ENCODE peak calls at places on chromosome 7, in ten cellular contexts. L is CD8-positive, alpha-beta memory T cell; E is GM23248; G is adrenal gland; B is IMR-90; C is naive thymus-derived CD4-positive, alpha-beta T cell; I is cardiac muscle cell; Q is prostate gland; O is esophagus muscularis mucosa; S is body of pancreas. X is an unnamed sample.

GRCh38 chr7:24896031-24896433 is 83.9 kb downstream of the OSBPL3 start:
- DNase-seq in B (no peak), G (no peak), L (no peak), I (no peak), O (no peak), Q (no peak), E (no peak), C (no peak), S (no peak), X (no peak)

GRCh38 chr7:142323706-142324105 is 65.8 kb upstream of the PRSS58 start:
- DNase-seq in B (no peak), E (peak; percentile 36), L (peak; percentile 54), O (no peak), S (peak; percentile 73), I (peak; percentile 8), C (no peak), G (peak; percentile 26), Q (no peak), X (no peak)

GRCh38 chr7:157522954-157523353 is 186.2 kb downstream of the DNAJB6 start:
- DNase-seq in E (no peak), S (no peak), G (peak; percentile 11), Q (no peak), L (no peak), B (no peak), C (no peak), O (no peak), I (no peak), X (no peak)

GRCh38 chr7:129773328-129773731 is 161.8 kb downstream of the NRF1 start:
- DNase-seq in L (no peak), B (no peak), E (no peak), C (no peak), G (no peak), I (no peak), O (no peak), Q (no peak), S (no peak), X (no peak)

GRCh38 chr7:14156436-14156835 is 167.0 kb upstream of the ETV1 start:
- DNase-seq in S (no peak), O (no peak), C (no peak), I (no peak), E (no peak), B (no peak), Q (no peak), G (no peak), L (no peak), X (no peak)

GRCh38 chr7:100132697-100133137 is 6.0 kb downstream of the MBLAC1 start:
- DNase-seq in G (peak; percentile 70), Q (peak; percentile 44), S (peak; percentile 72), L (peak; percentile 73), C (no peak), I (peak; percentile 78), O (no peak), B (peak; percentile 66), E (peak; percentile 74), X (no peak)

GRCh38 chr7:38411404-38411803 is 138.0 kb upstream of the TARP start:
- DNase-seq in Q (no peak), L (no peak), O (no peak), I (peak; percentile 13), E (peak; percentile 44), G (no peak), S (no peak), C (no peak), B (peak; percentile 13), X (no peak)

GRCh38 chr7:129338450-129338849 is 95.8 kb upstream of the STRIP2 start:
- DNase-seq in G (no peak), L (no peak), C (no peak), I (no peak), B (no peak), Q (no peak), O (no peak), S (no peak), E (no peak), X (no peak)

GRCh38 chr7:81604808-81605174 is 165.1 kb downstream of the HGF start:
- DNase-seq in O (no peak), E (no peak), S (no peak), I (no peak), B (no peak), Q (no peak), L (no peak), C (no peak), G (no peak), X (no peak)
- H3K27ac ChIP-seq in O (no peak overlapping the region), E (no peak overlapping the region), S (no peak overlapping the region), I (no peak overlapping the region), B (peak overlapping the region; percentile 3), Q (no peak overlapping the region), L (no peak overlapping the region), C (no peak overlapping the region), G (no peak overlapping the region), X (no peak overlapping the region)

GRCh38 chr7:42065942-42066341 is 171.1 kb downstream of the GLI3 start:
- DNase-seq in E (no peak), O (no peak), S (no peak), B (peak; percentile 34), I (no peak), L (no peak), C (no peak), Q (no peak), G (no peak), X (no peak)

GRCh38 chr7:42071372-42072261 is 165.4 kb downstream of the GLI3 start:
- DNase-seq in E (peak; percentile 88), L (no peak), G (no peak), C (no peak), S (no peak), Q (no peak), I (peak; percentile 58), B (peak; percentile 31), O (no peak), X (no peak)

GRCh38 chr7:42070068-42070467 is 166.9 kb downstream of the GLI3 start:
- DNase-seq in L (no peak), B (peak; percentile 37), Q (no peak), O (no peak), I (peak; percentile 64), E (peak; percentile 74), S (no peak), C (no peak), G (no peak), X (no peak)

GRCh38 chr7:42068554-42069280 is 168.3 kb downstream of the GLI3 start:
- DNase-seq in E (no peak), I (no peak), Q (no peak), C (no peak), S (no peak), B (no peak), L (no peak), O (no peak), G (no peak), X (no peak)

GRCh38 chr7:42069625-42070024 is 167.4 kb downstream of the GLI3 start:
- DNase-seq in E (no peak), B (no peak), Q (no peak), L (no peak), O (no peak), C (no peak), S (no peak), I (peak; percentile 14), G (no peak), X (no peak)
- H3K9me3 ChIP-seq in E (no peaks in the 10 kb centered on the region), B (no peaks in the 10 kb centered on the region), Q (no peaks in the 10 kb centered on the region), L (no peaks in the 10 kb centered on the region), O (no peaks in the 10 kb centered on the region), C (no peaks in the 10 kb centered on the region), S (no peaks in the 10 kb centered on the region), I (no peaks in the 10 kb centered on the region), G (no peaks in the 10 kb centered on the region), X (no peaks in the 10 kb centered on the region)

GRCh38 chr7:93016681-93017349 is 101.0 kb downstream of the SAMD9 start:
- DNase-seq in C (no peak), I (no peak), B (peak; percentile 45), O (no peak), L (no peak), E (no peak), G (no peak), S (no peak), Q (no peak), X (no peak)

GRCh38 chr7:93016085-93016471 is 101.7 kb downstream of the SAMD9 start:
- DNase-seq in S (no peak), Q (peak; percentile 11), L (no peak), C (no peak), I (peak; percentile 32), B (peak; percentile 45), E (peak; percentile 33), O (no peak), G (no peak), X (no peak)

GRCh38 chr7:93013471-93014061 is 104.2 kb downstream of the SAMD9 start:
- DNase-seq in C (no peak), B (peak; percentile 66), E (no peak), S (no peak), L (no peak), G (no peak), Q (no peak), O (no peak), I (no peak), X (no peak)

GRCh38 chr7:93014410-93014809 is 103.4 kb downstream of the SAMD9 start:
- DNase-seq in E (no peak), G (no peak), S (peak; percentile 9), I (peak; percentile 6), Q (peak; percentile 64), B (no peak), C (no peak), L (no peak), O (no peak), X (no peak)

DNA sequence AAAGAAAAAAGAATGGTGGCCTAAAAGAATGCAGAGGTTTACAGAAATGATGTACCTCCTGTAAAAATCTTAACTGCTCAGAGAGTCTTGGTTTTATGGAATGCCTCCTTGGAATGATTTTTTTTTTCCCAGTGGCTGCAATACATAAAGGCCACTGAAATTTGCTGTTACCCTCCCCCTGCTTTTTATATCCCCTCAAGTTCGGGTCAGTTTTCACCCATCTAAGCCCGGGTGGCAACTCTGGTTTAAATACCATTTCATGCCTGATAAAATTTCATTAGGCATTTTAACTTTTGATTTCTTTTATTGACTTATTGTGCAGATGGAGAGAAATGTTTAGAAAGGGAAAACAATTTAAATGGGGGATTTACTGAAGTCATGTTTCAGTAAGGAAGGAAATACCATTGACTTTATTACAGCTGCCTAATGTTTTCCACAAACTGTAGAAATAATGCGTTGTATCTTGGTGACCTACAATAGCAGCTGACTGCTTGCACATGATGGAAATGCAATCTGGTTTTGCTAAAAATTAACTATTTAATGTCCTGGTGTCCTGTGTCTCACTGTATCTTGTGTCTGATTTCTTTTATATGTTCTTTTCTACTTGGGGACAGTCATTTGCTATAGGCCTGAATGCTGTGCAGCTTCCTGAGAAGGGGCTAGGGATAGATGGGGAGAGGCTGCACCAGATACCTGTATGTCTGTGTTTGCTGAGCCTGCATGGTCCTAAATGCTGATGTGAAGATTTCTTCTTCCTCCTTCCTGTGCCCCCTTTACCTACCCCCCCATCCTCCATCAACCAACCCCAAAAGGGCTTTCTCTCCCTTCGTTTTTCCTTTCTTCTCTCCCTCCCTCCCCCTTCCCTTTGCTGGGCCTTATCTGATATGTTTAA is 102.3 kb downstream of the SAMD9 start:
- DNase-seq in S (no peak), B (peak; percentile 80), C (no peak), I (peak; percentile 32), E (peak; percentile 64), G (no peak), Q (no peak), L (no peak), O (no peak), X (no peak)
- H3K4me1 ChIP-seq in S (no peaks in the 10 kb centered on the region), B (peaks cover 38% of the 10 kb centered on the region), C (no peaks in the 10 kb centered on the region), I (no peaks in the 10 kb centered on the region), E (peaks cover 44% of the 10 kb centered on the region), G (peaks cover 10% of the 10 kb centered on the region), Q (no peaks in the 10 kb centered on the region), L (peaks cover 6% of the 10 kb centered on the region), O (peaks cover 11% of the 10 kb centered on the region), X (no peaks in the 10 kb centered on the region)

DNA sequence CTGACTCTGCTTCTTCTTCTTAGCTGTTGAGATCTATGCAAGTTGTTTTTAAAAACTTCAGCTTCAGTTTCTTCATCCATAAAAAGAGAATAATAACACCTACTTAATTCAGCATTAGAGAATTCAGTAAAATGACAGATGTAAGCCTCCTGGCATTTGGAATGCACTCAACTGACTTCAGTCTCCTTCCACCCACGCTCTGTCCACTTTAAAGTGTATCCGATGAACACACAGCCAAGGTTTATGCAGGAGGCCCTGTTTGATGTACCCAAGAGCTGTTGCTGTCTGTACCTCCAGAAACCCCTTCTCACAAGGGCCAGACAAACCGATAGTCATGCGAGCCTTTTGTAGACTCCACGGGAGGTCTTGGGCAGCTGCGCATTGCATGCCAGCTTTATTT is 27.1 kb upstream of the SLC35B4 start:
- DNase-seq in O (no peak), G (no peak), L (no peak), E (no peak), Q (no peak), I (no peak), B (no peak), C (no peak), S (no peak), X (no peak)
- H3K27ac ChIP-seq in O (no peak overlapping the region), G (no peak overlapping the region), L (no peak overlapping the region), E (no peak overlapping the region), Q (no peak overlapping the region), I (no peak overlapping the region), B (no peak overlapping the region), C (no peak overlapping the region), S (no peak overlapping the region), X (no peak overlapping the region)

X was measured in right cardiac atrium.